ENCODE peak calls at places on chromosome 12, in six cellular contexts. N is mammary epithelial cell, C is kidney, W is endothelial cell of umbilical vein, V is fibroblast of lung, K is MM.1S. Q is an unnamed sample.

GRCh38 chr12:1731019-1731687 is 40.3 kb downstream of the ADIPOR2 start:
- DNase-seq in N (no peak), C (no peak), W (no peak), V (no peak), K (no peak), Q (no peak)

GRCh38 chr12:10243803-10244520 is 31.3 kb downstream of the GABARAPL1 start:
- DNase-seq in N (no peak), C (no peak), W (no peak), V (no peak), K (peak; percentile 89), Q (no peak)

GRCh38 chr12:19624401-19624930 is 185.2 kb downstream of the AEBP2 start:
- DNase-seq in N (no peak), C (no peak), W (no peak), V (no peak), K (no peak), Q (peak; percentile 97)

GRCh38 chr12:108622425-108622824 is 11.3 kb downstream of the SELPLG start:
- DNase-seq in N (no peak), C (no peak), W (peak; percentile 76), V (no peak), K (no peak), Q (no peak)

GRCh38 chr12:93111791-93112208 is 182.7 kb upstream of the EEA1 start:
- DNase-seq in N (peak; percentile 59), C (no peak), W (peak; percentile 91), V (no peak), K (no peak), Q (no peak)

GRCh38 chr12:28535216-28535615 is 345.0 kb downstream of the CCDC91 start:
- DNase-seq in N (no peak), C (no peak), W (peak; percentile 14), V (peak; percentile 76), K (no peak), Q (peak; percentile 60)

GRCh38 chr12:47990351-47991105 is 13.7 kb downstream of the COL2A1 start:
- DNase-seq in N (no peak), C (peak; percentile 35), W (no peak), V (peak; percentile 44), K (peak; percentile 12), Q (no peak)

GRCh38 chr12:6253278-6253677 is 53.1 kb downstream of the CD9 start:
- DNase-seq in N (no peak), C (no peak), W (no peak), V (no peak), K (no peak), Q (no peak)

GRCh38 chr12:10241781-10242180 is 29.1 kb downstream of the GABARAPL1 start:
- DNase-seq in N (no peak), C (no peak), W (no peak), V (no peak), K (no peak), Q (no peak)

GRCh38 chr12:13941258-13942249 is 39.8 kb downstream of the GRIN2B start:
- DNase-seq in N (peak; percentile 46), C (no peak), W (peak; percentile 1), V (peak; percentile 29), K (peak; percentile 48), Q (no peak)

GRCh38 chr12:80226576-80226975 is 127.2 kb downstream of the OTOGL start:
- DNase-seq in N (peak; percentile 26), C (no peak), W (peak; percentile 76), V (peak; percentile 16), K (no peak), Q (no peak)

GRCh38 chr12:108907861-108908302 is 28.0 kb downstream of the DAO start:
- DNase-seq in N (peak; percentile 58), C (no peak), W (no peak), V (no peak), K (no peak), Q (no peak)

GRCh38 chr12:117761528-117762100 is 207.2 kb downstream of the KSR2 start:
- DNase-seq in N (no peak), C (no peak), W (no peak), V (no peak), K (no peak), Q (no peak)

GRCh38 chr12:112017041-112017440 is 3.8 kb downstream of the ERP29 start:
- DNase-seq in N (no peak), C (no peak), W (no peak), V (no peak), K (no peak), Q (no peak)

GRCh38 chr12:8018666-8019581 is 13.6 kb upstream of the FOXJ2 start:
- DNase-seq in N (no peak), C (no peak), W (no peak), V (no peak), K (peak; percentile 36), Q (no peak)

GRCh38 chr12:58877243-58877743 is 43.0 kb downstream of the LRIG3 start:
- DNase-seq in N (peak; percentile 97), C (no peak), W (no peak), V (peak; percentile 91), K (no peak), Q (no peak)

GRCh38 chr12:53048033-53048779 is 1.7 kb upstream of the TNS2 start:
- DNase-seq in N (no peak), C (peak; percentile 92), W (peak; percentile 41), V (no peak), K (no peak), Q (no peak)

GRCh38 chr12:106258226-106258625 is 10.4 kb upstream of the CKAP4 start:
- DNase-seq in N (no peak), C (no peak), W (no peak), V (no peak), K (no peak), Q (no peak)

GRCh38 chr12:74891276-74891675 is 318.4 kb downstream of the KCNC2 start:
- DNase-seq in N (no peak), C (no peak), W (no peak), V (no peak), K (no peak), Q (no peak)

GRCh38 chr12:3253682-3254275 is 176.6 kb downstream of the TSPAN9 start:
- DNase-seq in N (no peak), C (no peak), W (no peak), V (no peak), K (no peak), Q (no peak)

GRCh38 chr12:124869011-124869665 is 5.5 kb upstream of the SCARB1 start:
- DNase-seq in N (peak; percentile 23), C (no peak), W (no peak), V (no peak), K (no peak), Q (no peak)

GRCh38 chr12:130919115-130919514 is 34.6 kb upstream of the ADGRD1 start:
- DNase-seq in N (no peak), C (no peak), W (no peak), V (no peak), K (no peak), Q (no peak)

GRCh38 chr12:89351489-89352241 is 636 bp downstream of the DUSP6 start:
- DNase-seq in N (no peak), C (peak; percentile 87), W (no peak), V (peak; percentile 45), K (peak; percentile 40), Q (no peak)

GRCh38 chr12:84922721-84923120 is 10.1 kb upstream of the SLC6A15 start:
- DNase-seq in N (peak; percentile 79), C (no peak), W (no peak), V (peak; percentile 32), K (no peak), Q (no peak)

GRCh38 chr12:74689071-74689655 is 151.5 kb downstream of the ATXN7L3B start:
- DNase-seq in N (peak; percentile 14), C (no peak), W (peak; percentile 49), V (peak; percentile 79), K (peak; percentile 41), Q (peak; percentile 70)

GRCh38 chr12:124916370-124917134 is 2.1 kb upstream of the UBC start:
- DNase-seq in N (peak; percentile 92), C (no peak), W (peak; percentile 88), V (peak; percentile 95), K (peak; percentile 48), Q (no peak)

GRCh38 chr12:82326905-82327503 is 31.2 kb downstream of the CCDC59 start:
- DNase-seq in N (peak; percentile 2), C (no peak), W (peak; percentile 28), V (peak; percentile 42), K (peak; percentile 23), Q (peak; percentile 48)

GRCh38 chr12:77133566-77133965 is 68.2 kb upstream of the E2F7 start:
- DNase-seq in N (peak; percentile 58), C (no peak), W (peak; percentile 58), V (peak; percentile 73), K (peak; percentile 59), Q (peak; percentile 14)

GRCh38 chr12:80938397-80938796 is 663 bp upstream of the LIN7A start:
- DNase-seq in N (no peak), C (no peak), W (no peak), V (no peak), K (no peak), Q (no peak)

GRCh38 chr12:109125791-109126190 is 9.4 kb downstream of the ACACB start:
- DNase-seq in N (no peak), C (no peak), W (no peak), V (no peak), K (no peak), Q (no peak)

GRCh38 chr12:93699271-93700141 is 22.3 kb downstream of the CRADD start:
- DNase-seq in N (peak; percentile 78), C (no peak), W (no peak), V (peak; percentile 65), K (no peak), Q (no peak)

GRCh38 chr12:75633789-75634188 is 122.4 kb upstream of the KRR1 start:
- DNase-seq in N (no peak), C (no peak), W (no peak), V (no peak), K (no peak), Q (no peak)

GRCh38 chr12:123265851-123266678 is 5.6 kb downstream of the CDK2AP1 start:
- DNase-seq in N (no peak), C (peak; percentile 72), W (no peak), V (no peak), K (no peak), Q (no peak)
- H3K4me3 ChIP-seq in N (no peak overlapping the region), C (no peak overlapping the region), W (no peak overlapping the region), V (no peak overlapping the region), K (no peak overlapping the region), Q (no peak overlapping the region)

GRCh38 chr12:65495233-65495632 is 216.8 kb downstream of the MSRB3 start:
- DNase-seq in N (peak; percentile 64), C (no peak), W (no peak), V (peak; percentile 38), K (no peak), Q (no peak)
- H3K9ac ChIP-seq in N (no peak overlapping the region), C (no peak overlapping the region), W (no peak overlapping the region), V (no peak overlapping the region), K (no peak overlapping the region), Q (no peak overlapping the region)

GRCh38 chr12:63822352-63822751 is 22.1 kb upstream of the SRGAP1 start:
- DNase-seq in N (peak; percentile 60), C (no peak), W (no peak), V (peak; percentile 41), K (no peak), Q (no peak)
- H3K4me3 ChIP-seq in N (peak overlapping the region; percentile 39), C (peak overlapping the region; percentile 55), W (no peak overlapping the region), V (peak overlapping the region; percentile 47), K (no peak overlapping the region), Q (no peak overlapping the region)

DNA sequence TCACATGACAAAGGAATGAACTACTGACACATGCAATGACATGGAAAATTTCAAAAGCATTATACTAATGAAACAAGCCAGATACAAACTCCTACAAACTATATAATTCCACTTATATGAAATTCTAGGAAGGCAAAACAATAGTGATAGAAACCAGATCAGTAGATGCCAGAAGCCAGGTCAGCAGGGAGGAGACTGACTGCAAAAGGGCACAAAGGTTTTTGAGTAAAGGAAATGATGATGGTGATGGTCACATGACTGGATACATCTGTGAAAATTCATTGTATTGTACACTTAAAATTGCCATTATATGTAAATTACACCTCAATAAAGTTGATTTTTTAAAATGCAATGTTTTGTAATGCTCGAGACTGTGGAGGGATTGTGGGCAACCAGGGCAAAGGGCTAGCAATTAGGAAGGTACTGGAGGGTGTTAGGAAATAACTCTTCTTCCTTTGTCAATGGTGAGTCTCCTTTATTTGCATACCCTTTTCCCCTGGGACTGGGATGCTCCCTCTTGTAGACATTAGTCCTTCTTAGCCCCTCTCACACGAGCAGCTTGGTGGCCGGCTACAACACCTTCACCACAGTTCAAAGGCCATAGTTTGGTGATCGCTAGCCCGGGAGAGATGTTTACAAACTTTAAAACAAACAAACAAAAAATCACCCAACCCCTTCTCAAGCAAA is 6.7 kb upstream of the PRPF40B start:
- DNase-seq in N (no peak), C (no peak), W (no peak), V (no peak), K (no peak), Q (no peak)
- H3K9ac ChIP-seq in N (no peak overlapping the region), C (no peak overlapping the region), W (no peak overlapping the region), V (no peak overlapping the region), K (no peak overlapping the region), Q (no peak overlapping the region)